ENCODE peak calls at places on chromosomes 1 and 21, in seven cellular contexts. N is left lung, Z is D721Med, E is OCI-LY7, D is fibroblast of lung, G is suprapubic skin, T is astrocyte. Q is an unnamed sample.

GRCh38 chr21:30234050-30234449 is 18.2 kb upstream of the CLDN8 start:
- DNase-seq in N (no peak), Z (no peak), E (no peak), D (no peak), G (no peak), T (no peak), Q (no peak)

GRCh38 chr1:35725591-35725990 is 6.9 kb upstream of the C1orf216 start:
- DNase-seq in N (no peak), Z (no peak), E (no peak), D (peak; percentile 39), G (no peak), T (no peak), Q (no peak)

GRCh38 chr1:26405281-26405915 is 5.2 kb upstream of the LIN28A start:
- DNase-seq in N (no peak), Z (no peak), E (no peak), D (no peak), G (no peak), T (peak; percentile 79), Q (no peak)

GRCh38 chr1:241542199-241542907 is 10.2 kb downstream of the KMO start:
- DNase-seq in N (no peak), Z (no peak), E (peak; percentile 33), D (no peak), G (no peak), T (no peak), Q (no peak)

GRCh38 chr21:39951183-39952101 is 84.2 kb downstream of the PCP4 start:
- DNase-seq in N (no peak), Z (no peak), E (no peak), D (no peak), G (no peak), T (no peak), Q (no peak)

GRCh38 chr1:205597691-205598314 is 34.0 kb downstream of the ELK4 start:
- DNase-seq in N (no peak), Z (no peak), E (no peak), D (peak; percentile 64), G (peak; percentile 46), T (no peak), Q (no peak)

GRCh38 chr1:177517556-177517955 is 346.8 kb downstream of the BRINP2 start:
- DNase-seq in N (no peak), Z (no peak), E (no peak), D (peak; percentile 2), G (no peak), T (peak; percentile 75), Q (no peak)

GRCh38 chr1:109239047-109239579 is 10.2 kb upstream of the CELSR2 start:
- DNase-seq in N (no peak), Z (no peak), E (no peak), D (no peak), G (no peak), T (no peak), Q (no peak)

GRCh38 chr1:20702416-20702815 is 15.4 kb downstream of the KIF17 start:
- DNase-seq in N (no peak), Z (no peak), E (no peak), D (peak; percentile 21), G (no peak), T (no peak), Q (no peak)

GRCh38 chr1:203475012-203475981 is at the start of gene PRELP:
- DNase-seq in N (no peak), Z (no peak), E (no peak), D (peak; percentile 60), G (no peak), T (no peak), Q (no peak)

GRCh38 chr1:30526652-30527345 is 196.6 kb downstream of the MATN1 start:
- DNase-seq in N (no peak), Z (no peak), E (no peak), D (no peak), G (no peak), T (no peak), Q (peak; percentile 25)

GRCh38 chr1:18948913-18949688 is 7.4 kb downstream of the IFFO2 start:
- DNase-seq in N (no peak), Z (no peak), E (no peak), D (peak; percentile 70), G (no peak), T (peak; percentile 86), Q (no peak)

GRCh38 chr1:31221072-31221471 is 18.6 kb downstream of the NKAIN1 start:
- DNase-seq in N (no peak), Z (no peak), E (no peak), D (no peak), G (no peak), T (no peak), Q (no peak)

GRCh38 chr1:230495021-230495550 is 69.0 kb upstream of the PGBD5 start:
- DNase-seq in N (no peak), Z (no peak), E (no peak), D (no peak), G (no peak), T (no peak), Q (no peak)

GRCh38 chr1:221904319-221904718 is 162.4 kb upstream of the DUSP10 start:
- DNase-seq in N (no peak), Z (no peak), E (no peak), D (no peak), G (no peak), T (no peak), Q (no peak)

GRCh38 chr1:185338719-185339622 is 21.9 kb upstream of the IVNS1ABP start:
- DNase-seq in N (peak; percentile 64), Z (no peak), E (peak; percentile 67), D (no peak), G (no peak), T (peak; percentile 45), Q (no peak)

GRCh38 chr1:63914706-63915105 is 140.9 kb downstream of the ROR1 start:
- DNase-seq in N (no peak), Z (no peak), E (no peak), D (no peak), G (no peak), T (no peak), Q (no peak)

GRCh38 chr1:79448426-79448825 is 441.9 kb upstream of the ADGRL4 start:
- DNase-seq in N (no peak), Z (no peak), E (no peak), D (peak; percentile 25), G (no peak), T (no peak), Q (no peak)

GRCh38 chr1:220803401-220804201 is 16.9 kb downstream of the MTARC1 start:
- DNase-seq in N (no peak), Z (no peak), E (peak; percentile 18), D (peak; percentile 65), G (no peak), T (no peak), Q (no peak)

GRCh38 chr1:55005351-55006140 is 6.8 kb downstream of the BSND start:
- DNase-seq in N (no peak), Z (no peak), E (no peak), D (no peak), G (no peak), T (no peak), Q (peak; percentile 70)

GRCh38 chr1:62438163-62438562 is 1.3 kb downstream of the USP1 start:
- DNase-seq in N (no peak), Z (no peak), E (peak; percentile 33), D (peak; percentile 17), G (no peak), T (no peak), Q (no peak)

DNA sequence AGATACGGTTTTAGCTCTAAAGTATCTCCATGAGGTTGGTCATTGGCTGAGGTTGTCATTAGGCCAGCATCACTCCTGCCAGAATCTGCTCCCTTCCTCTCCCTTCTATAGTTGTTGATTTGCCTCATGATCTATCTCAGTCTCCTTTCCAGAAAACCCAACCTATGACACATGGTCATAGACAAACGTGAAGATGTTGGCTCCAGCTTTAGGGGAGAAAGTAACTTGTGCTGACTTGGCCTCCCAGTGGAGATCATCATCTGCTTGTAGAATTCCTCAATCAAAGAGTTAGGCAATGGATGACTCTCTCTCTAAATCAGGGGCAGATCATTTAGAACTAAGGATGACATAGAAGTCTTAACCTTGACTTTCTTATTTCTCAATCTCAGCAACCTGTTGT is 894.4 kb downstream of the TTLL7 start:
- DNase-seq in N (no peak), Z (no peak), E (no peak), D (no peak), G (no peak), T (no peak), Q (no peak)
- TF ChIP-seq CTCF in N (no peak), Z (no peak), E (no peak), D (no peak), G (no peak), T (no peak), Q (no peak)

DNA sequence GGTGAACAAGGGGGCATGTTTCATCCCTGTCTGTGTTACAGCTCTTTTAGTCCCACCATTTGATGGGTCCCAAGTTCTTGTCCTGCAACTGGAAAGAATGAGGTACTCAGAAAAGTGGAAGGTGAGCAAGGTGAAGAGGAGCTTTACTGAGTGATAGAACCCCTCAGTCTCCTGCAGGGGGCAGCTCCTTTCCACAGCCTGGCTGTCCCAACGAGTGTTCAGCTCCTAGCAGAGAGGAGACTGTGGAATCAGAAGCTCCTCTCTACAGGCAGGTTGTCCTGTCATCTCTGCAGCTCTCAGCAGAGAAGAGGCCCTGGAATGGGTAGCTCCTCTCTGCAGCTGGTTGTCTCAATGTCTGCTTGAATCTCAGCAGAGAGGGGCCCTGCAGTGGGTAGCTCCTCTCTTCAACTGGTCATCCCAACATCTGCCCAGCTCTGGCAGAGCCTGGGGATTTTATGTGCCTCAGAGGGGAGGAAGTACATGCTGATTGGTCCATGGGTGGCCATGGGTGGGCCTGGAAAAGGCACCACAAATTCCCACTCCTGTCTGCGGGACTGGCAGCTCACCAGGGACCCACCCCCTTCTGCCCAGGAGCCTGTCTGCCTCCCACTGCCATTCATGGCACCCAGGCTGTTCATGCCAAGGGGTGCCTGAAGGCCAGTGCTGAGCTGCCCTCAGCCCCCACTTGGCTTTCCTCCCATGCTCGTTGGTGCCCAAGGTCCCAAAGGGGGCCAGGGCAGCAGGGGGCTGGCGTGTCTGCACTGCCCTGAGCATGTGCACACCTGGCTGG is 25.7 kb downstream of the LDLRAD1 start:
- DNase-seq in N (no peak), Z (no peak), E (no peak), D (no peak), G (no peak), T (no peak), Q (no peak)
- TF ChIP-seq CTCF in N (no peak), Z (no peak), E (no peak), D (no peak), G (no peak), T (no peak), Q (peak; percentile 65)

DNA sequence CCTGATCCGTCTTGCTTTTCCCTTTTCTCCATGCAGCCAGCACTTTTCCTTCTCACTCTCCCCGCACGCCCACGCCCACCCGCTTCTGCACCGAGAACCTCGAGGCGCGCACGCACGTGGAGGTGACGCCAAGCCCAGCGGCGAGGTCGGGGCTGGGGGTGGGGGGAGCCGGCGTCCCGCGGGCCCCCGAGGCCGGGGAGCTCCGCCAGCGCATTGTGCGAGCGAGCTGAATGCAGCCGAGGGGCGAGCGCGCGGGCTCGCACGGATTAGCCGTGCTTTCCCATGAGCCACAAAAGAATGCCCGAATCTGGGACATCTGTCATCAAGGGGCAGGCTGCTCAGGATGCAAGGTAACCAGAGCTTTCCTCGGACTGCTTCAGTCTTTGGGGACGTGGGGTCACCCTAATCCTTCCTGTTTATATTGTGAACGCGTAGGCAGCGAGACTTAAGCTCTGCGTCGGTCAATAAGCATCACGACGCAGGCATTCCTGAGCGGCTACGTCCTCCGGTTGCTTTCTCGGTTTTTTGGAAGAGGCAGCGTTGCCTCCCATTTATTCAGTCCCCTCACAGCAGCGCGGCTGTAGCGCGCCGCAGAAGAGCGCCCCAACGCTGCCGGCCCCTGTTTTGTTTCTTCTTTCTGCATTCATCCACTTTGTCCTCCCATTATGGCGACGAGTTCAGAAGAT is 67.3 kb upstream of the AKT3 start:
- DNase-seq in N (no peak), Z (peak; percentile 65), E (no peak), D (peak; percentile 77), G (no peak), T (peak; percentile 85), Q (no peak)
- TF ChIP-seq CTCF in N (no peak), Z (no peak), E (no peak), D (no peak), G (no peak), T (no peak), Q (peak; percentile 40)

GRCh38 chr1:85707990-85708825 is at the start of gene ZNHIT6:
- DNase-seq in N (peak; percentile 92), Z (peak; percentile 19), E (peak; percentile 96), D (peak; percentile 98), G (peak; percentile 93), T (peak; percentile 97), Q (peak; percentile 96)
- TF ChIP-seq CTCF in N (peak; percentile 26), Z (no peak), E (peak; percentile 54), D (peak; percentile 47), G (peak; percentile 35), T (peak; percentile 31), Q (peak; percentile 73)